ENCODE peak calls at places on chromosomes 7 and 10, in ten cellular contexts. F, P, G, L, Z, B, U, J, S and E are unnamed samples.

GRCh38 chr7:56537477-56537876 is 421.3 kb upstream of the NUPR2 start:
- DNase-seq in U (no peak), Z (no peak), L (no peak), F (no peak), G (no peak), J (no peak), B (no peak), S (no peak), P (no peak), E (no peak)

GRCh38 chr7:1988533-1988930 is 244.2 kb downstream of the MAD1L1 start:
- DNase-seq in F (no peak), S (no peak), P (no peak), G (no peak), Z (no peak), L (no peak), J (no peak), U (no peak), B (no peak), E (no peak)

GRCh38 chr10:47369251-47369894 is 14.7 kb downstream of the ZNF488 start:
- DNase-seq in L (peak; percentile 25), G (no peak), P (no peak), B (peak; percentile 49), S (no peak), F (no peak), J (no peak), U (no peak), Z (no peak), E (no peak)

GRCh38 chr7:147308539-147308938 is 1191.9 kb downstream of the CNTNAP2 start:
- DNase-seq in U (peak; percentile 0), J (no peak), S (peak; percentile 5), P (no peak), B (no peak), L (no peak), F (no peak), G (no peak), Z (no peak), E (no peak)

GRCh38 chr7:88344956-88345832 is 38.5 kb upstream of the STEAP4 start:
- DNase-seq in J (no peak), B (no peak), P (peak; percentile 25), Z (no peak), L (peak; percentile 80), U (peak; percentile 48), S (peak; percentile 68), F (no peak), G (no peak), E (no peak)

GRCh38 chr7:140961117-140961516 is 36.4 kb upstream of the BRAF start:
- DNase-seq in S (no peak), Z (no peak), L (no peak), B (no peak), U (no peak), P (no peak), G (no peak), F (no peak), J (no peak), E (no peak)

GRCh38 chr7:87702326-87702725 is 74.1 kb downstream of the RUNDC3B start:
- DNase-seq in S (no peak), P (no peak), B (no peak), G (no peak), Z (no peak), J (no peak), F (peak; percentile 19), L (no peak), U (no peak), E (no peak)

GRCh38 chr10:6162589-6163356 is 40.0 kb upstream of the PFKFB3 start:
- DNase-seq in Z (no peak), L (no peak), U (peak; percentile 54), P (peak; percentile 39), J (no peak), F (no peak), S (peak; percentile 68), B (no peak), G (no peak), E (no peak)

GRCh38 chr7:6530626-6531491 is 20.4 kb downstream of the GRID2IP start:
- DNase-seq in G (no peak), L (no peak), J (peak; percentile 20), B (no peak), Z (no peak), U (no peak), S (peak; percentile 52), P (peak; percentile 67), F (no peak), E (peak; percentile 52)

GRCh38 chr10:48798486-48799254 is 114.0 kb downstream of the WDFY4 start:
- DNase-seq in B (no peak), G (no peak), F (peak; percentile 22), J (no peak), U (no peak), Z (peak; percentile 30), L (no peak), S (no peak), P (no peak), E (no peak)

GRCh38 chr10:58457761-58458616 is 54.7 kb upstream of the BICC1 start:
- DNase-seq in L (no peak), Z (peak; percentile 68), P (peak; percentile 30), F (peak; percentile 98), G (peak; percentile 99), B (no peak), S (no peak), U (peak; percentile 99), J (no peak), E (no peak)

GRCh38 chr10:90289037-90289436 is 568.8 kb downstream of the HTR7 start:
- DNase-seq in J (no peak), Z (no peak), S (no peak), F (peak; percentile 46), L (no peak), U (peak; percentile 63), P (no peak), G (no peak), B (no peak), E (no peak)

GRCh38 chr10:114874827-114875541 is 53.4 kb downstream of the FHIP2A start:
- DNase-seq in B (no peak), F (peak; percentile 38), U (peak; percentile 73), S (peak; percentile 27), L (no peak), J (no peak), G (no peak), P (no peak), Z (no peak), E (no peak)

GRCh38 chr10:114877301-114877644 is 55.7 kb downstream of the FHIP2A start:
- DNase-seq in G (no peak), S (no peak), F (no peak), B (no peak), Z (no peak), L (no peak), J (no peak), U (no peak), P (no peak), E (no peak)

GRCh38 chr10:114876602-114877300 is 55.2 kb downstream of the FHIP2A start:
- DNase-seq in P (peak; percentile 62), G (no peak), J (peak; percentile 13), S (peak; percentile 76), F (peak; percentile 58), B (no peak), U (peak; percentile 73), Z (peak; percentile 73), L (peak; percentile 79), E (peak; percentile 51)

GRCh38 chr10:114879093-114879492 is 57.5 kb downstream of the FHIP2A start:
- DNase-seq in U (peak; percentile 51), J (no peak), F (no peak), G (no peak), L (no peak), Z (no peak), B (no peak), S (no peak), P (no peak), E (no peak)

DNA sequence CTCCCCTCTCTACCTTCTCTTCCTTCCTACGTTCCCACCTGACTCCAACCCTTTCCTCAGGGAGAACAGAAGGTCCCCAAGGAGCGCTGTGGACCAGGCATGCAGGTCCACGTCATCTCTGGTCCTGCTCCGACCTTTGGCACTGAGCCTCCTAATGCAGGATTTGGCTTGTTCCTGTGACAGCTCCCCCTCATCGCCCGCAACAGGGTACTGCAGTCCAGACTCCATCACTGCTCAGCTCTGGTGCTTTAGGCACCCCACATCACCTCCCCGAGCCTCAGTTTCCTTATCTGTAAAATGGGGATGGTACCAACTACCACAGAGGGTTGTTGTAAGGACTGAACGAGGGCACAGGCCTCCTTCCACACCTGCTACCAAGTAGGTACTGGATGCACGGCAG is 54.6 kb downstream of the FHIP2A start:
- DNase-seq in B (no peak), Z (no peak), S (peak; percentile 20), J (no peak), P (no peak), U (no peak), G (no peak), F (no peak), L (no peak), E (no peak)
- H3K4me3 ChIP-seq in B (no peak overlapping the region), Z (no peak overlapping the region), S (no peak overlapping the region), J (no peak overlapping the region), P (no peak overlapping the region), U (no peak overlapping the region), G (no peak overlapping the region), F (no peak overlapping the region), L (no peak overlapping the region), E (no peak overlapping the region)

GRCh38 chr7:128407751-128408708 is 1.8 kb downstream of the IMPDH1 start:
- DNase-seq in F (no peak), J (no peak), G (no peak), P (no peak), S (no peak), B (no peak), L (no peak), U (peak; percentile 34), Z (no peak), E (no peak)
- H3K4me3 ChIP-seq in F (no peak overlapping the region), J (no peak overlapping the region), G (no peak overlapping the region), P (no peak overlapping the region), S (no peak overlapping the region), B (peak overlapping the region; percentile 76), L (peak overlapping the region; percentile 71), U (no peak overlapping the region), Z (peak overlapping the region; percentile 71), E (no peak overlapping the region)

GRCh38 chr10:26334932-26335573 is 103.1 kb upstream of the APBB1IP start:
- DNase-seq in B (peak; percentile 76), L (no peak), Z (peak; percentile 63), J (peak; percentile 74), U (peak; percentile 69), P (peak; percentile 44), F (peak; percentile 6), G (peak; percentile 38), S (peak; percentile 81), E (peak; percentile 79)
- H3K4me3 ChIP-seq in B (peak overlapping the region; percentile 47), L (peak overlapping the region; percentile 41), Z (no peak overlapping the region), J (peak overlapping the region; percentile 53), U (no peak overlapping the region), P (no peak overlapping the region), F (no peak overlapping the region), G (peak overlapping the region; percentile 18), S (no peak overlapping the region), E (peak overlapping the region; percentile 53)

DNA sequence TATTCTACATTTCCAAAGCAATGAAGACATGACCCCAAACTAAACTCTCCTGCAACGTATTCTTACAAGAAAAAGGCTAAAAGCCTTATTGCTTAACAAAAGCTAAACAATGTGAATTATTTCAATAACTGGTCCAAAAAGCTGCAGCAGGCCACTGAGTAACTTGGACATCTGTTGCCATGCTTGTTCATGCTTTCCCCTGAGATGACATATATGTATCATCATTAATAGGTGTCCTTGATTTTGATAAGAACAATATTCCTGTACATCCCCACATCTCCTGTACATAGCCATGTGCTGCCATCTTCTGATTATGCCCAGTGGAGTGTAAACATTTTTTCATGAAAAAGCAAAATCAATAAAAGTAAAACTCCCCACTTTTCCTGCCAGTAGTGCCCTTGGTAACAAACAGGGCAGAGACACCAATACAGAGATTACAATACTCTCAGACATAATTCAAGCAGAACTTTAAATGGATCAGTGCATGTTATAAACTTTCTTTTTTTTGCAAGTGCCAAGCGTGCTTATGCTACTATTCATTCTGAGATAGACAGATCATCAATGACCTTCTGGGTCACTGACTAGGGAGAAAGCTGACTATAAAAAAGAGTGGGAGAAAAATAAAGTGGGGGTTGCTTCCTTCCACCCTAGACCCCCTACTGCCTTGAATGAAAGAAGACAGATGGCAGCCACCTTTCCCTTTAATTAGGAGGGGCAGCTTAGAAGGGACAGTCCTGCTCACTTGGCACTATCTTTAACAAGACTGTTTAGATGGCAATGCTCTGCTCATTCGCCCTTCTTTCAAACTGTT is 205.5 kb upstream of the KLF14 start:
- DNase-seq in B (no peak), L (no peak), S (no peak), G (no peak), P (no peak), Z (no peak), F (peak; percentile 59), J (no peak), U (no peak), E (no peak)
- H3K4me3 ChIP-seq in B (peak overlapping the region; percentile 12), L (peak overlapping the region; percentile 34), S (no peak overlapping the region), G (peak overlapping the region; percentile 8), P (no peak overlapping the region), Z (no peak overlapping the region), F (peak overlapping the region; percentile 86), J (peak overlapping the region; percentile 54), U (no peak overlapping the region), E (no peak overlapping the region)